ENCODE peak calls at places on chromosomes 6 and 20, in four cellular contexts. G, I, B and X are unnamed samples.

GRCh38 chr20:5180421-5180820 is 53.6 kb downstream of the CDS2 start:
- DNase-seq in G (no peak), I (no peak), B (no peak), X (no peak)

GRCh38 chr20:21102691-21103311 is 3.4 kb downstream of the LINC00237 start:
- DNase-seq in G (peak; percentile 53), I (peak; percentile 46), B (no peak), X (peak; percentile 63)

GRCh38 chr6:77462359-77463307 is 658 bp downstream of the HTR1B start:
- DNase-seq in G (no peak), I (peak; percentile 17), B (no peak), X (no peak)

GRCh38 chr6:30804333-30804732 is 60.0 kb upstream of the IER3 start:
- DNase-seq in G (no peak), I (no peak), B (no peak), X (no peak)

GRCh38 chr6:117072134-117072533 is 193.2 kb upstream of the VGLL2 start:
- DNase-seq in G (no peak), I (no peak), B (no peak), X (no peak)

GRCh38 chr6:140256213-140256612 is 881.8 kb upstream of the CITED2 start:
- DNase-seq in G (no peak), I (no peak), B (no peak), X (no peak)

GRCh38 chr6:119501798-119502483 is 152.4 kb upstream of the MAN1A1 start:
- DNase-seq in G (no peak), I (no peak), B (no peak), X (peak; percentile 3)

GRCh38 chr6:2791124-2792050 is 26.2 kb downstream of the WRNIP1 start:
- DNase-seq in G (peak; percentile 50), I (peak; percentile 79), B (no peak), X (peak; percentile 83)

GRCh38 chr20:25573288-25574251 is 11.8 kb downstream of the NINL start:
- DNase-seq in G (no peak), I (no peak), B (no peak), X (no peak)

GRCh38 chr20:3786665-3787639 is at the start of gene CENPB:
- DNase-seq in G (peak; percentile 88), I (peak; percentile 94), B (peak; percentile 45), X (peak; percentile 85)

GRCh38 chr6:87430499-87430898 is 22.7 kb downstream of the CFAP206 start:
- DNase-seq in G (no peak), I (no peak), B (no peak), X (no peak)

GRCh38 chr6:154213782-154214181 is 142.8 kb downstream of the IPCEF1 start:
- DNase-seq in G (no peak), I (no peak), B (no peak), X (no peak)

GRCh38 chr20:62977613-62978558 is 25.4 kb downstream of the SLC17A9 start:
- DNase-seq in G (peak; percentile 79), I (peak; percentile 58), B (no peak), X (peak; percentile 35)

GRCh38 chr20:45111799-45112471 is 3.0 kb downstream of the WFDC5 start:
- DNase-seq in G (no peak), I (no peak), B (no peak), X (no peak)

GRCh38 chr6:112027942-112028674 is 25.8 kb upstream of the CCN6 start:
- DNase-seq in G (peak; percentile 80), I (no peak), B (no peak), X (peak; percentile 61)

GRCh38 chr6:41583576-41583975 is 37.4 kb downstream of the FOXP4 start:
- DNase-seq in G (no peak), I (no peak), B (no peak), X (no peak)

GRCh38 chr6:122389704-122390103 is 9.7 kb upstream of the HSF2 start:
- DNase-seq in G (no peak), I (no peak), B (no peak), X (peak; percentile 29)

GRCh38 chr20:4613718-4614620 is 107.7 kb upstream of the PRND start:
- DNase-seq in G (peak; percentile 63), I (peak; percentile 49), B (peak; percentile 11), X (peak; percentile 36)

GRCh38 chr6:135568366-135568765 is 70.8 kb upstream of the AHI1 start:
- DNase-seq in G (peak; percentile 47), I (no peak), B (no peak), X (peak; percentile 51)

GRCh38 chr6:163352011-163352685 is 62.4 kb upstream of the QKI start:
- DNase-seq in G (no peak), I (no peak), B (no peak), X (no peak)

GRCh38 chr6:30568245-30568644 is 3.0 kb upstream of the ABCF1 start:
- DNase-seq in G (no peak), I (no peak), B (no peak), X (no peak)

GRCh38 chr6:149646599-149646998 is 1.9 kb downstream of the KATNA1 start:
- DNase-seq in G (no peak), I (no peak), B (no peak), X (no peak)

GRCh38 chr20:50338479-50339195 is 148.0 kb downstream of the CEBPB start:
- DNase-seq in G (peak; percentile 16), I (no peak), B (no peak), X (no peak)

GRCh38 chr6:152301021-152301805 is 335.9 kb downstream of the SYNE1 start:
- DNase-seq in G (no peak), I (no peak), B (no peak), X (peak; percentile 58)

GRCh38 chr6:103273048-103273447 is 1586.7 kb downstream of the HACE1 start:
- DNase-seq in G (no peak), I (no peak), B (no peak), X (no peak)

DNA sequence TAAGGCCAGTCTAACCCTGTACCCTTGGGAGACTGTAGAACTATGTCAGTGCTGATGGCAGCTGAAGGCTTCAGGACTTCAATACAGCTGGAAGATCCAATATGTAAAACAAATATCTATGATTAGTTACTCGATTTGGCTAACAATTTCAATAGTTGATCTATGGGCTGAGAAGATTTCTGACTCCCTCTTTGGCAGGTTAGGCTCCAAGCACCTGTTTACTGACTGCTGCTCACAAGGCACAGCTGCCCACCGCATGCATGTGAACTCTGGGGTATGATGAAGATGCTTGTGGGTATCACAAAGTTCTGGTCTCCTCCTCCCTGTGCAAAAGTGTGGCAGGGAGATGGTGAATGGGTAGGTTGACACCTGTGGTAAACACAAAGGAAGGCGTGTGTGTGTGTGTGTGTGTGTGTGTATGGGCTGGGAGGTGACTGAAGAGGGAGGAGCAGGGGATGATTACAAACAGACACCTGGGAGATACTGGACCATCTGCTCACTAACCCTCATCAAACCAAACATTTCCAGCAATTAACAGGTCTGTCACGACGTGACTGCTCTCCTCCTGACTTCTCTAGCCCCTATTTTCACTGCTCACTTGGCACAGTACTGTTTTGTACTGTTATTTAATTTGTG is 18.1 kb downstream of the ELMO2 start:
- DNase-seq in G (no peak), I (no peak), B (no peak), X (no peak)
- H3K36me3 ChIP-seq in G (peaks cover 91% of the 10 kb centered on the region), I (peaks cover 10% of the 10 kb centered on the region), B (peaks cover 100% of the 10 kb centered on the region), X (peaks cover 17% of the 10 kb centered on the region)

DNA sequence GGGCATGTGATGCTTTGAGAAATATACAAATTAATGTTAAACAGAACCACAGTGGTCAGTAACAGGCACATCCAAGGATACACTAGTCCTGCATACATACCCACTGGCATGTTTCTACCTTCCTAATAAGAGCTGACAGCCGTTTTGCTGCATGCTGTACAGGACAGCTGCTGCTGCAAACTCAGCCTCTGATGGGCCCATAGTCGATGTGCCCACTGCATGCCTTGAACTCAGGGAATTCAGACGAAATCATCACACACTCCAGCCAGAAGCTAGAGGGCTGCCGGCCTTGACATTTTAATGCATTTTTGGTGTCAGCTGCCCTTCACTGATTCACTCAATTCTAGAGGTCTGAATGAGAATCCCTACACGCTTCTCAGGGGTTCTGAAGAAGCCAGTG is 29.3 kb downstream of the FKBP1A start:
- DNase-seq in G (no peak), I (no peak), B (no peak), X (no peak)
- H3K36me3 ChIP-seq in G (peaks cover 5% of the 10 kb centered on the region), I (no peaks in the 10 kb centered on the region), B (peaks cover 64% of the 10 kb centered on the region), X (peaks cover 2% of the 10 kb centered on the region)

DNA sequence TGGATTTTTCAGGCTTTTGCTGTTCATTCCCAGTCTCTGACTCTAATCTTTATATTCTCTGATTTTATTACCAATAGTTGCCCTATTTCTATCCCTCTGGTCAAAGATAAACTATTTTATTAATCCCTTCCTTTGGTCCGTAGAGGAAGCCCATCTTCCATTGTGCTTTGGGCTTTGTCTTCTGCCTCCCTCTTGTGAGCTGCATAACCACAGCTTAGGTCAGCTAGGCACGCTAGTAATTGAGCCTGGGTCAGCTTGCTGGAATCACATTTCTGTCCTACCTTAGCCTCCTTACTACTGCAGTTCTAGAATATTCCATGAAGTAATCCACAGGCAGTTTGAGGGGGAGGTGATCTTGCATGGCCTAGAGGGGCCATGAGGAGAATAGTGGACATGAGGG is 49.4 kb downstream of the TRMT11 start:
- DNase-seq in G (no peak), I (no peak), B (no peak), X (no peak)
- H3K36me3 ChIP-seq in G (peaks cover 5% of the 10 kb centered on the region), I (no peaks in the 10 kb centered on the region), B (peaks cover 32% of the 10 kb centered on the region), X (peaks cover 18% of the 10 kb centered on the region)

DNA sequence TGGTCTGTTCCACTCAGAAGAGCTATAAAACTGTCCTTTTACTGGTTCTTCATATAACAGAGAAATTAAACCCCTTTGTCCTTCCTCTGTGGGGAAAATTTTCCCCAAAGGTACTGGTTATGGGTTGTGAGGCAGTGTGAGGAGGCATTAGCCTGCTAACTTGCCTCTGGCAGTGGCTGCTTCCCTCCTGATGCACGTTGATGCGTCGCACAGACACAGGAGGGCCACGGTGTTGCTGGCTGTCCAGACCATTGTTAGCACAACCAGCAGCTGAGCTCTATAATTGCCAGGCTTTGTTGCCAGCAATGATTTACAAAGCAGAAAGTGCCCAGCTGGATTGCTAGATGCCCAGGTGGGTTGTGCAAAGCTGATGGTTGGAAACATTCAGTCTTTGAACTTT is 10.1 kb downstream of the AAR2 start:
- DNase-seq in G (no peak), I (no peak), B (no peak), X (no peak)
- H3K36me3 ChIP-seq in G (peaks cover 48% of the 10 kb centered on the region), I (peaks cover 13% of the 10 kb centered on the region), B (peaks cover 98% of the 10 kb centered on the region), X (peaks cover 26% of the 10 kb centered on the region)

GRCh38 chr6:3823671-3824070 is 25.5 kb upstream of the FAM50B start:
- DNase-seq in G (no peak), I (no peak), B (no peak), X (no peak)
- H3K36me3 ChIP-seq in G (no peaks in the 10 kb centered on the region), I (no peaks in the 10 kb centered on the region), B (no peaks in the 10 kb centered on the region), X (no peaks in the 10 kb centered on the region)